ENCODE peak calls at places on chromosomes 6 and 20, in four cellular contexts. One of them, this sample, is unnamed.
A peak's percentile ranks its signal among the peaks of the same experiment; 100 is the strongest.

GRCh38 chr20:51389543-51389924 is 153.0 kb downstream of the NFATC2 start:
- DNase-seq in GM10248: no peak
- DNase-seq in stimulated activated CD8-positive, alpha-beta memory T cell treated with anti-CD3 and anti-CD28 coated beads, Interleukin-12 subunit alpha, Interleukin-12 subunit beta, amount 100 ng/mL, for 1 hour: no peak
- DNase-seq in nucleus accumbens: no peak
- DNase-seq in this sample: no peak

GRCh38 chr6:159317430-159317829 is 148.2 kb downstream of the FNDC1 start:
- DNase-seq in GM10248: no peak
- DNase-seq in stimulated activated CD8-positive, alpha-beta memory T cell treated with anti-CD3 and anti-CD28 coated beads, Interleukin-12 subunit alpha, Interleukin-12 subunit beta, amount 100 ng/mL, for 1 hour: no peak
- DNase-seq in nucleus accumbens: no peak
- DNase-seq in this sample: no peak

GRCh38 chr6:4313044-4313686 is 177.8 kb upstream of the ECI2 start:
- DNase-seq in GM10248: no peak
- DNase-seq in stimulated activated CD8-positive, alpha-beta memory T cell treated with anti-CD3 and anti-CD28 coated beads, Interleukin-12 subunit alpha, Interleukin-12 subunit beta, amount 100 ng/mL, for 1 hour: no peak
- DNase-seq in nucleus accumbens: peak; percentile 4
- DNase-seq in this sample: no peak

GRCh38 chr6:7172605-7173185 is 64.9 kb downstream of the RREB1 start:
- DNase-seq in GM10248: no peak
- DNase-seq in stimulated activated CD8-positive, alpha-beta memory T cell treated with anti-CD3 and anti-CD28 coated beads, Interleukin-12 subunit alpha, Interleukin-12 subunit beta, amount 100 ng/mL, for 1 hour: no peak
- DNase-seq in nucleus accumbens: no peak
- DNase-seq in this sample: no peak

GRCh38 chr6:7122684-7123083 is 14.9 kb downstream of the RREB1 start:
- DNase-seq in GM10248: no peak
- DNase-seq in stimulated activated CD8-positive, alpha-beta memory T cell treated with anti-CD3 and anti-CD28 coated beads, Interleukin-12 subunit alpha, Interleukin-12 subunit beta, amount 100 ng/mL, for 1 hour: no peak
- DNase-seq in nucleus accumbens: no peak
- DNase-seq in this sample: no peak

GRCh38 chr20:6122111-6122872 is 538 bp downstream of the FERMT1 start:
- DNase-seq in GM10248: no peak
- DNase-seq in stimulated activated CD8-positive, alpha-beta memory T cell treated with anti-CD3 and anti-CD28 coated beads, Interleukin-12 subunit alpha, Interleukin-12 subunit beta, amount 100 ng/mL, for 1 hour: no peak
- DNase-seq in nucleus accumbens: no peak
- DNase-seq in this sample: no peak

GRCh38 chr6:12490904-12491571 is 200.9 kb downstream of the EDN1 start:
- DNase-seq in GM10248: no peak
- DNase-seq in stimulated activated CD8-positive, alpha-beta memory T cell treated with anti-CD3 and anti-CD28 coated beads, Interleukin-12 subunit alpha, Interleukin-12 subunit beta, amount 100 ng/mL, for 1 hour: no peak
- DNase-seq in nucleus accumbens: no peak
- DNase-seq in this sample: no peak

GRCh38 chr6:129766959-129767728 is 57.2 kb upstream of the ARHGAP18 start:
- DNase-seq in GM10248: peak; percentile 35
- DNase-seq in stimulated activated CD8-positive, alpha-beta memory T cell treated with anti-CD3 and anti-CD28 coated beads, Interleukin-12 subunit alpha, Interleukin-12 subunit beta, amount 100 ng/mL, for 1 hour: peak; percentile 30
- DNase-seq in nucleus accumbens: peak; percentile 31
- DNase-seq in this sample: peak; percentile 41

GRCh38 chr6:4169028-4169789 is 33.8 kb upstream of the ECI2 start:
- DNase-seq in GM10248: no peak
- DNase-seq in stimulated activated CD8-positive, alpha-beta memory T cell treated with anti-CD3 and anti-CD28 coated beads, Interleukin-12 subunit alpha, Interleukin-12 subunit beta, amount 100 ng/mL, for 1 hour: no peak
- DNase-seq in nucleus accumbens: no peak
- DNase-seq in this sample: no peak

GRCh38 chr6:37125779-37126553 is 44.0 kb upstream of the PIM1 start:
- DNase-seq in GM10248: no peak
- DNase-seq in stimulated activated CD8-positive, alpha-beta memory T cell treated with anti-CD3 and anti-CD28 coated beads, Interleukin-12 subunit alpha, Interleukin-12 subunit beta, amount 100 ng/mL, for 1 hour: no peak
- DNase-seq in nucleus accumbens: no peak
- DNase-seq in this sample: no peak

GRCh38 chr6:96016781-96017180 is 1.0 kb downstream of the FUT9 start:
- DNase-seq in GM10248: no peak
- DNase-seq in stimulated activated CD8-positive, alpha-beta memory T cell treated with anti-CD3 and anti-CD28 coated beads, Interleukin-12 subunit alpha, Interleukin-12 subunit beta, amount 100 ng/mL, for 1 hour: no peak
- DNase-seq in nucleus accumbens: no peak
- DNase-seq in this sample: no peak

GRCh38 chr6:142805042-142805441 is 139.9 kb downstream of the HIVEP2 start:
- DNase-seq in GM10248: no peak
- DNase-seq in stimulated activated CD8-positive, alpha-beta memory T cell treated with anti-CD3 and anti-CD28 coated beads, Interleukin-12 subunit alpha, Interleukin-12 subunit beta, amount 100 ng/mL, for 1 hour: no peak
- DNase-seq in nucleus accumbens: no peak
- DNase-seq in this sample: no peak

GRCh38 chr6:100491947-100492670 is 27.4 kb upstream of the SIM1 start:
- DNase-seq in GM10248: no peak
- DNase-seq in stimulated activated CD8-positive, alpha-beta memory T cell treated with anti-CD3 and anti-CD28 coated beads, Interleukin-12 subunit alpha, Interleukin-12 subunit beta, amount 100 ng/mL, for 1 hour: no peak
- DNase-seq in nucleus accumbens: no peak
- DNase-seq in this sample: no peak

GRCh38 chr20:3403741-3404140 is 3.7 kb downstream of the DNAAF9 start:
- DNase-seq in GM10248: no peak
- DNase-seq in stimulated activated CD8-positive, alpha-beta memory T cell treated with anti-CD3 and anti-CD28 coated beads, Interleukin-12 subunit alpha, Interleukin-12 subunit beta, amount 100 ng/mL, for 1 hour: no peak
- DNase-seq in nucleus accumbens: no peak
- DNase-seq in this sample: no peak

GRCh38 chr6:139654888-139655782 is 280.7 kb upstream of the CITED2 start:
- DNase-seq in GM10248: no peak
- DNase-seq in stimulated activated CD8-positive, alpha-beta memory T cell treated with anti-CD3 and anti-CD28 coated beads, Interleukin-12 subunit alpha, Interleukin-12 subunit beta, amount 100 ng/mL, for 1 hour: no peak
- DNase-seq in nucleus accumbens: no peak
- DNase-seq in this sample: no peak

GRCh38 chr20:61628901-61629300 is 376.8 kb downstream of the CDH4 start:
- DNase-seq in GM10248: no peak
- DNase-seq in stimulated activated CD8-positive, alpha-beta memory T cell treated with anti-CD3 and anti-CD28 coated beads, Interleukin-12 subunit alpha, Interleukin-12 subunit beta, amount 100 ng/mL, for 1 hour: no peak
- DNase-seq in nucleus accumbens: no peak
- DNase-seq in this sample: peak; percentile 16

GRCh38 chr20:56978475-56978874 is 288.0 kb downstream of the BMP7 start:
- DNase-seq in GM10248: no peak
- DNase-seq in stimulated activated CD8-positive, alpha-beta memory T cell treated with anti-CD3 and anti-CD28 coated beads, Interleukin-12 subunit alpha, Interleukin-12 subunit beta, amount 100 ng/mL, for 1 hour: no peak
- DNase-seq in nucleus accumbens: no peak
- DNase-seq in this sample: no peak

GRCh38 chr6:24274441-24275083 is 83.3 kb downstream of the DCDC2 start:
- DNase-seq in GM10248: no peak
- DNase-seq in stimulated activated CD8-positive, alpha-beta memory T cell treated with anti-CD3 and anti-CD28 coated beads, Interleukin-12 subunit alpha, Interleukin-12 subunit beta, amount 100 ng/mL, for 1 hour: no peak
- DNase-seq in nucleus accumbens: no peak
- DNase-seq in this sample: no peak

GRCh38 chr6:129590408-129591022 is 119.5 kb downstream of the ARHGAP18 start:
- DNase-seq in GM10248: no peak
- DNase-seq in stimulated activated CD8-positive, alpha-beta memory T cell treated with anti-CD3 and anti-CD28 coated beads, Interleukin-12 subunit alpha, Interleukin-12 subunit beta, amount 100 ng/mL, for 1 hour: no peak
- DNase-seq in nucleus accumbens: no peak
- DNase-seq in this sample: no peak

GRCh38 chr6:106750146-106750900 is 120.9 kb downstream of the QRSL1 start:
- DNase-seq in GM10248: no peak
- DNase-seq in stimulated activated CD8-positive, alpha-beta memory T cell treated with anti-CD3 and anti-CD28 coated beads, Interleukin-12 subunit alpha, Interleukin-12 subunit beta, amount 100 ng/mL, for 1 hour: no peak
- DNase-seq in nucleus accumbens: no peak
- DNase-seq in this sample: no peak

GRCh38 chr20:64111841-64112641 is 4.7 kb upstream of the NPBWR2 start:
- DNase-seq in GM10248: no peak
- DNase-seq in stimulated activated CD8-positive, alpha-beta memory T cell treated with anti-CD3 and anti-CD28 coated beads, Interleukin-12 subunit alpha, Interleukin-12 subunit beta, amount 100 ng/mL, for 1 hour: no peak
- DNase-seq in nucleus accumbens: no peak
- DNase-seq in this sample: no peak

GRCh38 chr20:53281557-53282117 is 309.5 kb downstream of the TSHZ2 start:
- DNase-seq in GM10248: no peak
- DNase-seq in stimulated activated CD8-positive, alpha-beta memory T cell treated with anti-CD3 and anti-CD28 coated beads, Interleukin-12 subunit alpha, Interleukin-12 subunit beta, amount 100 ng/mL, for 1 hour: no peak
- DNase-seq in nucleus accumbens: no peak
- DNase-seq in this sample: no peak

GRCh38 chr6:49826743-49827406 is 39.5 kb downstream of the CRISP1 start:
- DNase-seq in GM10248: peak; percentile 10
- DNase-seq in stimulated activated CD8-positive, alpha-beta memory T cell treated with anti-CD3 and anti-CD28 coated beads, Interleukin-12 subunit alpha, Interleukin-12 subunit beta, amount 100 ng/mL, for 1 hour: no peak
- DNase-seq in nucleus accumbens: no peak
- DNase-seq in this sample: no peak

GRCh38 chr6:81003156-81003555 is 749.3 kb downstream of the TENT5A start:
- DNase-seq in GM10248: no peak
- DNase-seq in stimulated activated CD8-positive, alpha-beta memory T cell treated with anti-CD3 and anti-CD28 coated beads, Interleukin-12 subunit alpha, Interleukin-12 subunit beta, amount 100 ng/mL, for 1 hour: no peak
- DNase-seq in nucleus accumbens: no peak
- DNase-seq in this sample: no peak

GRCh38 chr20:1163105-1163504 is 21.7 kb downstream of the TMEM74B start:
- DNase-seq in GM10248: peak; percentile 42
- DNase-seq in stimulated activated CD8-positive, alpha-beta memory T cell treated with anti-CD3 and anti-CD28 coated beads, Interleukin-12 subunit alpha, Interleukin-12 subunit beta, amount 100 ng/mL, for 1 hour: no peak
- DNase-seq in nucleus accumbens: no peak
- DNase-seq in this sample: no peak

GRCh38 chr6:169530762-169531143 is 171.1 kb downstream of the WDR27 start:
- DNase-seq in GM10248: no peak
- DNase-seq in stimulated activated CD8-positive, alpha-beta memory T cell treated with anti-CD3 and anti-CD28 coated beads, Interleukin-12 subunit alpha, Interleukin-12 subunit beta, amount 100 ng/mL, for 1 hour: no peak
- DNase-seq in nucleus accumbens: no peak
- DNase-seq in this sample: no peak

GRCh38 chr6:26003102-26003694 is 40.6 kb downstream of the TRIM38 start:
- DNase-seq in GM10248: peak; percentile 63
- DNase-seq in stimulated activated CD8-positive, alpha-beta memory T cell treated with anti-CD3 and anti-CD28 coated beads, Interleukin-12 subunit alpha, Interleukin-12 subunit beta, amount 100 ng/mL, for 1 hour: no peak
- DNase-seq in nucleus accumbens: peak; percentile 14
- DNase-seq in this sample: no peak

This sample was measured in amygdala.